ENCODE peak calls at places on chromosomes 3 and 15, in eight cellular contexts. L is adrenal gland, S is transverse colon, A is left lung, B is PC-3, N is fibroblast of lung, X is right atrium auricular region, U is left ventricle myocardium inferior. P is an unnamed sample. For H3K9me3, the result is how much of the 10 kb centered on the place peaks cover.

GRCh38 chr15:25716414-25717102 is 146.6 kb downstream of the ATP10A start:
- DNase-seq in S (no peak), X (no peak), N (no peak), A (no peak), L (no peak), U (no peak), B (no peak), P (no peak)

GRCh38 chr3:15630646-15631350 is 29.3 kb downstream of the BTD start:
- DNase-seq in A (no peak), X (no peak), U (no peak), N (peak), S (no peak), B (peak), L (peak), P (no peak)

GRCh38 chr3:154304936-154305335 is 19.4 kb downstream of the DHX36 start:
- DNase-seq in L (no peak), S (no peak), A (no peak), U (no peak), B (no peak), N (no peak), X (no peak), P (no peak)

GRCh38 chr3:75692061-75692460 is 27.9 kb downstream of the FRG2C start:
- DNase-seq in A (no peak), X (no peak), B (no peak), L (no peak), U (no peak), S (no peak), N (peak), P (no peak)

GRCh38 chr3:76841750-76842149 is 198.1 kb upstream of the ROBO2 start:
- DNase-seq in A (no peak), U (no peak), B (no peak), N (no peak), X (no peak), S (no peak), L (no peak), P (no peak)

GRCh38 chr3:114595521-114596028 is 301.7 kb downstream of the TIGIT start:
- DNase-seq in U (no peak), N (peak), X (no peak), L (no peak), A (no peak), B (no peak), S (no peak), P (no peak)

GRCh38 chr15:25508369-25509002 is 69.7 kb upstream of the UBE3A start:
- DNase-seq in A (no peak), L (peak), U (no peak), X (no peak), N (peak), B (peak), S (no peak), P (no peak)

GRCh38 chr15:52225230-52225629 is 34.0 kb upstream of the GNB5 start:
- DNase-seq in L (no peak), U (no peak), X (no peak), B (no peak), A (no peak), N (no peak), S (no peak), P (no peak)

GRCh38 chr15:90432253-90432652 is 44.2 kb downstream of the IQGAP1 start:
- DNase-seq in X (no peak), S (no peak), L (no peak), N (no peak), A (no peak), U (no peak), B (no peak), P (no peak)

GRCh38 chr3:100449214-100449613 is 43.2 kb upstream of the TMEM45A start:
- DNase-seq in L (no peak), U (no peak), S (no peak), A (no peak), X (no peak), N (no peak), B (peak), P (no peak)

GRCh38 chr3:184690236-184690883 is 21.5 kb downstream of the MAGEF1 start:
- DNase-seq in U (no peak), A (no peak), X (no peak), L (no peak), B (no peak), S (no peak), N (no peak), P (no peak)

GRCh38 chr3:182795383-182795782 is 2.1 kb downstream of the ATP11B start:
- DNase-seq in U (no peak), X (no peak), S (peak), N (peak), A (no peak), L (no peak), B (peak), P (peak)

GRCh38 chr3:101117473-101117872 is 124.3 kb upstream of the ABI3BP start:
- DNase-seq in L (no peak), X (no peak), N (no peak), U (no peak), A (no peak), S (no peak), B (no peak), P (no peak)

GRCh38 chr3:10528046-10528445 is 22.7 kb upstream of the ATP2B2 start:
- DNase-seq in U (no peak), A (no peak), S (no peak), L (no peak), B (no peak), X (no peak), N (no peak), P (no peak)

GRCh38 chr15:95639208-95639607 is 691.3 kb upstream of the NR2F2 start:
- DNase-seq in L (no peak), N (no peak), U (no peak), B (no peak), S (no peak), A (no peak), X (no peak), P (no peak)

GRCh38 chr15:41778503-41778902 is 4.2 kb downstream of the MAPKBP1 start:
- DNase-seq in L (no peak), A (no peak), N (no peak), X (no peak), S (no peak), U (no peak), B (no peak), P (no peak)

GRCh38 chr3:47394140-47394855 is 13.5 kb downstream of the PTPN23 start:
- DNase-seq in L (peak), X (no peak), A (no peak), U (no peak), B (peak), N (peak), S (no peak), P (no peak)

GRCh38 chr15:49751191-49751590 is 130.3 kb downstream of the DTWD1 start:
- DNase-seq in B (no peak), U (no peak), A (no peak), X (no peak), S (no peak), L (peak), N (no peak), P (no peak)

GRCh38 chr3:190261740-190262139 is 60.5 kb downstream of the CLDN1 start:
- DNase-seq in X (no peak), A (no peak), L (no peak), S (no peak), B (no peak), U (no peak), N (peak), P (no peak)

GRCh38 chr3:17967111-17967510 is 224.7 kb upstream of the TBC1D5 start:
- DNase-seq in A (no peak), U (no peak), S (no peak), N (no peak), X (no peak), L (no peak), B (no peak), P (no peak)

GRCh38 chr3:64316971-64317370 is 91.7 kb upstream of the PRICKLE2 start:
- DNase-seq in X (no peak), A (no peak), S (no peak), L (no peak), B (peak), N (peak), U (no peak), P (no peak)

GRCh38 chr3:101976473-101976872 is 127.2 kb downstream of the NFKBIZ start:
- DNase-seq in L (no peak), A (no peak), U (no peak), N (peak), S (no peak), X (no peak), B (no peak), P (no peak)

GRCh38 chr3:118478706-118479276 is 555.9 kb downstream of the IGSF11 start:
- DNase-seq in X (no peak), B (peak), S (no peak), U (no peak), N (no peak), A (no peak), L (no peak), P (no peak)

GRCh38 chr3:13764161-13764560 is 115.7 kb downstream of the WNT7A start:
- DNase-seq in X (no peak), S (no peak), U (no peak), N (no peak), L (no peak), A (no peak), B (no peak), P (no peak)

GRCh38 chr15:48373855-48374421 is 42.7 kb downstream of the DUT start:
- DNase-seq in L (peak), A (peak), B (peak), N (peak), X (peak), U (peak), S (no peak), P (no peak)

GRCh38 chr15:40345225-40345866 is 4.6 kb upstream of the CCDC9B start:
- DNase-seq in B (no peak), N (no peak), S (peak), X (no peak), A (no peak), U (no peak), L (no peak), P (no peak)
- H3K27ac ChIP-seq in B (peak), N (no peak), S (peak), X (no peak), A (no peak), U (no peak), L (no peak), P (no peak)

GRCh38 chr3:414063-414462 is 217.5 kb downstream of the CHL1 start:
- DNase-seq in S (no peak), N (peak), L (no peak), X (no peak), B (peak), A (no peak), U (no peak), P (no peak)
- TF ChIP-seq CTCF in S (peak), N (peak), L (peak), X (peak), B (peak), A (no peak), U (peak), P (peak)

GRCh38 chr3:426056-426455 is 229.5 kb downstream of the CHL1 start:
- DNase-seq in L (no peak), B (peak), S (no peak), A (no peak), X (no peak), N (no peak), U (no peak), P (no peak)
- H3K9me3 ChIP-seq in L (under half), B (under half), S (under half), A (under half), X (under half), N (under half), U (under half), P (under half)

GRCh38 chr15:80071652-80072051 is 12.2 kb downstream of the ZFAND6 start:
- DNase-seq in U (no peak), L (no peak), X (no peak), S (no peak), N (no peak), A (no peak), B (no peak), P (no peak)

GRCh38 chr15:80073197-80073596 is 13.7 kb downstream of the ZFAND6 start:
- DNase-seq in B (no peak), A (no peak), U (no peak), N (no peak), S (no peak), X (no peak), L (no peak), P (no peak)

GRCh38 chr15:80070840-80071239 is 11.4 kb downstream of the ZFAND6 start:
- DNase-seq in B (peak), L (no peak), A (no peak), S (no peak), N (peak), X (no peak), U (no peak), P (no peak)

GRCh38 chr15:80068578-80068977 is 9.1 kb downstream of the ZFAND6 start:
- DNase-seq in A (no peak), N (peak), S (no peak), L (no peak), B (no peak), X (no peak), U (no peak), P (no peak)

DNA sequence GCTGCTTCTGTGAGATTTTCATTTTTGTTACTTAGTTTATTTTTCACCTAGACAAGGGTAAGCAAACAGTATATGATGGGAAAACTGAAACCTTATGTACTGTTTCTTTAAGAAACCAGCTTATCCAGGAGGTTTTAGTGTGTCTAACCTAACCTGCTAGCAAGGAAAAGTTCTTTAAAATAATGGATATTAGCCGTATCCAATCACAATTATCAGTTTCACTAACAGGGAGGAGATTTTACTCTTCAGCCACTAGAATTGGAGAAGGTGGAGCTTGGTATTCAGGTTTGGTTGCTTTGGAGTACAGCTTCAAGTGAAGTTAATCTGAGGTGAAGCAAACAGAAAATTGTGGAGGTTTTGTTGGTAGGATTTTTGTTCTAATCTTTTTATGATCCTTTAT is 12.8 kb downstream of the ZFAND6 start:
- DNase-seq in B (peak), A (no peak), X (no peak), N (peak), S (no peak), U (no peak), L (no peak), P (no peak)
- H3K27ac ChIP-seq in B (no peak), A (peak), X (no peak), N (no peak), S (peak), U (peak), L (no peak), P (no peak)

GRCh38 chr3:58308728-58309127 is 2.4 kb downstream of the HTD2 start:
- DNase-seq in S (no peak), U (no peak), L (peak), N (no peak), A (no peak), B (no peak), X (no peak), P (no peak)

GRCh38 chr3:58305882-58306661 is at the start of the genes HTD2 and RPP14:
- DNase-seq in X (peak), S (peak), N (peak), B (peak), A (peak), U (peak), L (peak), P (peak)

DNA sequence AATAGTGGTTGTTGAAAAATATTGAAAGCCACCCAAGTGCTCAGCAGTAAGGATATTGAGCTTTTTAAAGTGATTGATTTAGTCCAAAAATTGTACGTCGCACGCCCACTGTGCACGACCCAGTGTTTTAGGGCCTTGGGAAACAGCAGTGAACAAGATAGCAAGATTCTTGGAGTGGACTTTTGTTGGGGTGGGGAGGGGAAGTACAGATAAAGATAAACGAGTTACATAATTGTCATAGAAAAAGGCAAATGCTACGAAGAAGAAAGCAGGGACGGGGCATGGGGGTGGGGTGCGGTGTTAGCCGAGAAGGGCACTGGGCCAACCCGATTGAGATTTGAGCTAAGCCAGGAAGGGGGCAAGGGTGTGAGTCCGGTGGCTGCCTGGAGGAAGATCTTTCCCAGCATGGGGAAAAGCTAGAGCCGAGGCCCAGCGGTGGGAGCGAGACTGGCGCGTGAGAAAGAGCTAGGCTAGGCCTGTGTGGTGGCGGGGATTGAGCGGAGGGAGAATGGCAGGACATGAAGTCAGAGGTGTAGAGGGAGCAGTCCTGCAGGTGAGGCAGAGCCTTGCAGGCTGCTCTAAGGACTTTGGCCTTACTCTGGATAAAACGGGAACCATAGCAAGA is 454 bp downstream of the HTD2 start:
- DNase-seq in A (peak), B (peak), X (no peak), U (peak), N (peak), L (peak), S (peak), P (no peak)
- TF ChIP-seq CTCF in A (no peak), B (no peak), X (no peak), U (no peak), N (no peak), L (no peak), S (peak), P (no peak)

GRCh38 chr3:42914771-42915515 is 9.0 kb downstream of the ZNF662 start:
- DNase-seq in L (no peak), N (no peak), X (no peak), S (no peak), U (no peak), B (peak), A (no peak), P (no peak)
- H3K9me3 ChIP-seq in L (under half), N (under half), X (under half), S (half or more), U (half or more), B (under half), A (under half), P (under half)

DNA sequence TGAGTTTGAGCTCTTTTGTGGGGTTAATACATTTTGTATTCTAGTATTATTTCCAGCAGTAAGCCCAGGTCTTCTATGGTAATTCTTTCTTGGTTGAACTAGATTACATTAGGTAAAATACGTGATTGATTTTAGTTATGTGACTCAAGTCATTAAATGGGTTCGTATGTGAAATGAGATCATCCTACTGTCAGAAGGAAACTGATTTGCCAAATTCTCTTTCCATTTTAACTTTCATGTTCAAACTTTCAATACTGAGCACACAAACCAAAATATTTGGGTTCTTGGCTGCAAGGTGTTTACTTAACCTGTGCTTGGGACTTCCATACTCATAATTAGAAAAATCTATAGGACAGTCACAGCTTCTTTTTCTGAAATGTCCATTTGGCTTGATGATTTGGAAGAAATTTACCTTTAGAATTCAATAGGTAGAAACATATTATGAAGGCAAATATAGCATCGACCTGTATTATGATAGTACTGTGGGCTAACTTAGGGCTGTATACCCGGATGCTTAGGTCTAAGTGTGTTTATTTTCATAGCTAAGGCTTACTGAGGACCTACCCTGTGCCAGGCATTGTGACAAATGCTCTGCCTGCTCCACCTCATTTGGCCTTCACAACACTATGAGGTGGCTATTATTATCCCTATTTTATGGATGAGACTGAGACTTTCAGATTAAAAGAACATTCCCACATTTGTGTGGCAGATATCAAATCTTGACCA is 631.8 kb upstream of the GRM7 start:
- DNase-seq in L (no peak), A (no peak), S (no peak), N (no peak), U (no peak), B (no peak), X (no peak), P (no peak)
- H3K27ac ChIP-seq in L (no peak), A (no peak), S (no peak), N (no peak), U (no peak), B (no peak), X (no peak), P (no peak)

GRCh38 chr15:97479957-97480356 is 480.5 kb upstream of the ARRDC4 start:
- DNase-seq in S (no peak), A (no peak), B (no peak), L (no peak), X (no peak), U (no peak), N (no peak), P (no peak)

GRCh38 chr15:97483232-97483631 is 477.3 kb upstream of the ARRDC4 start:
- DNase-seq in N (no peak), U (no peak), L (no peak), B (no peak), A (no peak), S (no peak), X (no peak), P (no peak)

GRCh38 chr15:97482521-97482920 is 478.0 kb upstream of the ARRDC4 start:
- DNase-seq in S (no peak), B (no peak), X (no peak), L (no peak), A (no peak), N (no peak), U (no peak), P (no peak)
- TF ChIP-seq CTCF in S (no peak), B (peak), X (no peak), L (no peak), A (no peak), N (no peak), U (peak), P (no peak)

GRCh38 chr3:2283818-2284217 is 185.2 kb downstream of the CNTN4 start:
- DNase-seq in X (no peak), U (no peak), L (no peak), B (no peak), N (no peak), A (no peak), S (no peak), P (no peak)
- H3K9me3 ChIP-seq in X (under half), U (under half), L (under half), B (under half), N (under half), A (under half), S (under half), P (under half)

GRCh38 chr3:39292961-39293360 is 13.1 kb upstream of the CX3CR1 start:
- DNase-seq in X (no peak), U (no peak), B (no peak), S (no peak), N (no peak), A (no peak), L (no peak), P (no peak)
- H3K27ac ChIP-seq in X (no peak), U (no peak), B (no peak), S (no peak), N (no peak), A (no peak), L (no peak), P (no peak)